ENCODE peak calls at places on chromosome 17, in four cellular contexts. D is NB4, U is cardiac fibroblast, N is HAP-1. J is an unnamed sample.

GRCh38 chr17:60065867-60066266 is 12.9 kb downstream of the HEATR6 start:
- DNase-seq in D (no peak), U (no peak), N (no peak), J (no peak)

GRCh38 chr17:12665263-12666210 is at the start of gene MYOCD:
- DNase-seq in D (no peak), U (no peak), N (peak; percentile 36), J (peak; percentile 30)

GRCh38 chr17:38320482-38320881 is 23.3 kb downstream of the GPR179 start:
- DNase-seq in D (peak; percentile 8), U (no peak), N (no peak), J (peak; percentile 95)

GRCh38 chr17:73205326-73205980 is 12.6 kb downstream of the COG1 start:
- DNase-seq in D (no peak), U (no peak), N (no peak), J (no peak)

GRCh38 chr17:40451420-40451819 is 8.2 kb downstream of the IGFBP4 start:
- DNase-seq in D (no peak), U (peak; percentile 98), N (no peak), J (no peak)

GRCh38 chr17:21124096-21124495 is 2.7 kb upstream of the DHRS7B start:
- DNase-seq in D (peak; percentile 63), U (no peak), N (no peak), J (no peak)

GRCh38 chr17:57340160-57340981 is 84.0 kb downstream of the MSI2 start:
- DNase-seq in D (peak; percentile 71), U (no peak), N (no peak), J (no peak)

GRCh38 chr17:82105882-82106696 is 8.1 kb upstream of the FASN start:
- DNase-seq in D (peak; percentile 93), U (peak; percentile 59), N (peak; percentile 67), J (peak; percentile 86)

GRCh38 chr17:64707077-64707591 is 45.0 kb upstream of the SMURF2 start:
- DNase-seq in D (peak; percentile 43), U (peak; percentile 97), N (no peak), J (peak; percentile 82)

GRCh38 chr17:63476494-63476856 is 386 bp upstream of the ACE start:
- DNase-seq in D (no peak), U (no peak), N (peak; percentile 69), J (peak; percentile 5)

GRCh38 chr17:12618557-12618956 is 47.1 kb upstream of the MYOCD start:
- DNase-seq in D (no peak), U (no peak), N (no peak), J (no peak)

GRCh38 chr17:29078183-29079045 is 35.5 kb downstream of the PIPOX start:
- DNase-seq in D (no peak), U (peak; percentile 37), N (no peak), J (no peak)

GRCh38 chr17:81163051-81163695 is 2.1 kb upstream of the PVALEF start:
- DNase-seq in D (no peak), U (no peak), N (no peak), J (no peak)

GRCh38 chr17:81385320-81386111 is 9.7 kb upstream of the BAHCC1 start:
- DNase-seq in D (no peak), U (peak; percentile 40), N (no peak), J (no peak)

GRCh38 chr17:4936436-4936835 is 3.4 kb downstream of the SLC25A11 start:
- DNase-seq in D (no peak), U (no peak), N (no peak), J (no peak)

GRCh38 chr17:8072727-8073461 is 14.6 kb downstream of the ALOX12B start:
- DNase-seq in D (no peak), U (no peak), N (no peak), J (no peak)

GRCh38 chr17:8075081-8075480 is 12.4 kb downstream of the ALOX12B start:
- DNase-seq in D (no peak), U (no peak), N (no peak), J (no peak)

GRCh38 chr17:8071496-8071895 is 16.0 kb downstream of the ALOX12B start:
- DNase-seq in D (no peak), U (no peak), N (no peak), J (no peak)

GRCh38 chr17:8073627-8074485 is 13.7 kb downstream of the ALOX12B start:
- DNase-seq in D (peak; percentile 75), U (peak; percentile 71), N (peak; percentile 90), J (peak; percentile 83)

GRCh38 chr17:8072339-8072726 is 15.2 kb downstream of the ALOX12B start:
- DNase-seq in D (no peak), U (no peak), N (no peak), J (no peak)
- H3K4me3 ChIP-seq in D (no peak overlapping the region), U (no peak overlapping the region), N (no peak overlapping the region), J (no peak overlapping the region)

DNA sequence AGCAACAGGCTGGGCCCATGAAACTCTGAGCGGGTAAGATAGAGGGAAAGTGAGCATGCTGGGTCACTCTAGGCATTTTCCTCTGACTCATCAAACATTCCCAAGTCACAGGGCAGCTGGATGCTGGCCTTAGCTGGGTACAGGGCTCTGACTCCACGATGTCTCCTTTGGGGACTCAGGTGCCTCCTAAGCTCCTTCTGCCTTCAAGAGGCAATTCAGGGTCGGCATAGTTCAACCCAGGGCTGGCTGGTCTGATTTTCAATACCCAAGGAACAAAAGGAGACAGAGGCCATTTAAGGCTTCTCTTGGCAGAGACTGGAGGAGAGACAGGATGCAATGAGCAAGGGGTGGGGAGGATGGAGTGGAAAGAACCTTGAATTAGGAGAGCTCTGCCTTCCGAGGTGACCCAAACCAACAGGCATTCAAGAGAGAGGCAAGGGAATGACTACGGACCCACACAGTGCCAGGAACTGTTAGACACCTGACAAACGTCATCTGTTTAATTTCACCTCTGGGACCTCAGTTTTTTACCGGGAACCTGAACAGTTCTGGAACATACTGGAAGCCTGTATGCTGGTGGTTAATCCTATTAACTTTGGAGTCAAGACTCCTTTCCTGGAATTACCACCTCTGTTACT is 905 bp downstream of the WBP2 start:
- DNase-seq in D (no peak), U (peak; percentile 68), N (no peak), J (peak; percentile 95)
- H3K4me3 ChIP-seq in D (peak overlapping the region; percentile 72), U (peak overlapping the region; percentile 75), N (peak overlapping the region; percentile 69), J (no peak overlapping the region)

DNA sequence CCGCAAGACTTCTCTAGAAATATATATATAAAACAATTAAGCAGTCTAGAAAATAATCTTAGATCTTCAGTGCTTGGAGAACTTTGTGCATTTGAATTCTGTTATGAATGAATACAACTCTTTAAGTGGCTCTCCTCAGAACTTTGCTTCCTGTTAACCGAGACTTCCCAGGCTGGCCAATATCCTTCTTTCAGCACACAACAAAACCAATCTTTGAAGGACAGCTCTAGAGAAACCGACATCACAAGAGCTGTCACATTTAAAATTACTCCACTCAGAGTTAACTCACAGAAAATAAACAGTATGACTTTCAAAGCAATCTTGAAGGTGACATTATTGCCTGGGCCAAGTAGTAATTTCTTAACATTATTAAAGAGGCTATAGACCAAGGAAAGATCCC is 49.7 kb upstream of the ITGA2B start:
- DNase-seq in D (no peak), U (no peak), N (no peak), J (no peak)
- H3K4me3 ChIP-seq in D (no peak overlapping the region), U (no peak overlapping the region), N (no peak overlapping the region), J (no peak overlapping the region)

GRCh38 chr17:44004761-44005526 is 522 bp downstream of the NAGS start:
- DNase-seq in D (no peak), U (no peak), N (no peak), J (peak; percentile 64)
- H3K4me3 ChIP-seq in D (no peak overlapping the region), U (peak overlapping the region; percentile 59), N (no peak overlapping the region), J (peak overlapping the region; percentile 14)

GRCh38 chr17:74758846-74759163 is 10.4 kb downstream of the NHERF1 start:
- DNase-seq in D (peak; percentile 90), U (no peak), N (no peak), J (no peak)
- H3K4me3 ChIP-seq in D (peak overlapping the region; percentile 30), U (no peak overlapping the region), N (no peak overlapping the region), J (no peak overlapping the region)

GRCh38 chr17:44489581-44489980 is 13.6 kb downstream of the GPATCH8 start:
- DNase-seq in D (no peak), U (no peak), N (no peak), J (no peak)

GRCh38 chr17:44492706-44493272 is 10.4 kb downstream of the GPATCH8 start:
- DNase-seq in D (no peak), U (no peak), N (no peak), J (no peak)

GRCh38 chr17:44496815-44497214 is 6.4 kb downstream of the GPATCH8 start:
- DNase-seq in D (no peak), U (no peak), N (no peak), J (no peak)

GRCh38 chr17:44493339-44493738 is 9.9 kb downstream of the GPATCH8 start:
- DNase-seq in D (no peak), U (no peak), N (no peak), J (no peak)
- H3K4me3 ChIP-seq in D (no peak overlapping the region), U (no peak overlapping the region), N (no peak overlapping the region), J (no peak overlapping the region)